ENCODE peak calls at places on chromosomes 5 and 9, in nine cellular contexts. One of them, this sample, is unnamed.

GRCh38 chr5:72369301-72370079 is 49.3 kb downstream of the PTCD2 start:
- DNase-seq in H9: no peak
- DNase-seq in NCI-H460: no peak
- DNase-seq in GM23248: peak
- DNase-seq in NCI-H1092 treated with DMSO at 0.1 percent for 48 hours: no peak
- DNase-seq in hepatocyte: no peak
- DNase-seq in H54: no peak
- DNase-seq in NCI-H1105: no peak
- DNase-seq in SW 1271: no peak
- DNase-seq in this sample: no peak

GRCh38 chr9:33159058-33159759 is 7.9 kb downstream of the B4GALT1 start:
- DNase-seq in H9: no peak
- DNase-seq in NCI-H460: no peak
- DNase-seq in GM23248: peak
- DNase-seq in NCI-H1092 treated with DMSO at 0.1 percent for 48 hours: no peak
- DNase-seq in hepatocyte: peak
- DNase-seq in H54: no peak
- DNase-seq in NCI-H1105: no peak
- DNase-seq in SW 1271: peak
- DNase-seq in this sample: no peak

GRCh38 chr9:133701321-133701980 is 36.7 kb downstream of the SARDH start:
- DNase-seq in H9: no peak
- DNase-seq in NCI-H460: no peak
- DNase-seq in GM23248: peak
- DNase-seq in NCI-H1092 treated with DMSO at 0.1 percent for 48 hours: no peak
- DNase-seq in hepatocyte: no peak
- DNase-seq in H54: no peak
- DNase-seq in NCI-H1105: no peak
- DNase-seq in SW 1271: no peak
- DNase-seq in this sample: no peak

GRCh38 chr5:93022770-93023169 is 558.2 kb downstream of the NR2F1-AS1 start:
- DNase-seq in H9: no peak
- DNase-seq in NCI-H460: no peak
- DNase-seq in GM23248: no peak
- DNase-seq in NCI-H1092 treated with DMSO at 0.1 percent for 48 hours: no peak
- DNase-seq in hepatocyte: no peak
- DNase-seq in H54: no peak
- DNase-seq in NCI-H1105: no peak
- DNase-seq in SW 1271: no peak
- DNase-seq in this sample: peak

GRCh38 chr5:3825888-3826465 is 230.3 kb downstream of the IRX1 start:
- DNase-seq in H9: no peak
- DNase-seq in NCI-H460: no peak
- DNase-seq in GM23248: no peak
- DNase-seq in NCI-H1092 treated with DMSO at 0.1 percent for 48 hours: no peak
- DNase-seq in hepatocyte: no peak
- DNase-seq in H54: no peak
- DNase-seq in NCI-H1105: no peak
- DNase-seq in SW 1271: no peak
- DNase-seq in this sample: no peak

GRCh38 chr5:3105581-3105980 is 354.1 kb upstream of the IRX2 start:
- DNase-seq in H9: no peak
- DNase-seq in NCI-H460: no peak
- DNase-seq in GM23248: no peak
- DNase-seq in NCI-H1092 treated with DMSO at 0.1 percent for 48 hours: no peak
- DNase-seq in hepatocyte: no peak
- DNase-seq in H54: no peak
- DNase-seq in NCI-H1105: no peak
- DNase-seq in SW 1271: no peak
- DNase-seq in this sample: no peak

GRCh38 chr5:135606431-135606830 is 27.6 kb upstream of the CXCL14 start:
- DNase-seq in H9: no peak
- DNase-seq in NCI-H460: no peak
- DNase-seq in GM23248: no peak
- DNase-seq in NCI-H1092 treated with DMSO at 0.1 percent for 48 hours: no peak
- DNase-seq in hepatocyte: no peak
- DNase-seq in H54: no peak
- DNase-seq in NCI-H1105: no peak
- DNase-seq in SW 1271: no peak
- DNase-seq in this sample: no peak

GRCh38 chr9:98516205-98516896 is 192.4 kb downstream of the GABBR2 start:
- DNase-seq in H9: no peak
- DNase-seq in NCI-H460: no peak
- DNase-seq in GM23248: no peak
- DNase-seq in NCI-H1092 treated with DMSO at 0.1 percent for 48 hours: no peak
- DNase-seq in hepatocyte: no peak
- DNase-seq in H54: no peak
- DNase-seq in NCI-H1105: no peak
- DNase-seq in SW 1271: no peak
- DNase-seq in this sample: no peak

GRCh38 chr9:126763130-126763764 is 41.6 kb upstream of the ZBTB43 start:
- DNase-seq in H9: peak
- DNase-seq in NCI-H460: no peak
- DNase-seq in GM23248: no peak
- DNase-seq in NCI-H1092 treated with DMSO at 0.1 percent for 48 hours: no peak
- DNase-seq in hepatocyte: no peak
- DNase-seq in H54: peak
- DNase-seq in NCI-H1105: no peak
- DNase-seq in SW 1271: no peak
- DNase-seq in this sample: no peak

GRCh38 chr5:172193872-172194271 is at the start of gene EFCAB9:
- DNase-seq in H9: no peak
- DNase-seq in NCI-H460: no peak
- DNase-seq in GM23248: no peak
- DNase-seq in NCI-H1092 treated with DMSO at 0.1 percent for 48 hours: no peak
- DNase-seq in hepatocyte: no peak
- DNase-seq in H54: no peak
- DNase-seq in NCI-H1105: no peak
- DNase-seq in SW 1271: no peak
- DNase-seq in this sample: no peak

GRCh38 chr5:125311743-125312142 is 565.3 kb upstream of the ZNF608 start:
- DNase-seq in H9: no peak
- DNase-seq in NCI-H460: peak
- DNase-seq in GM23248: peak
- DNase-seq in NCI-H1092 treated with DMSO at 0.1 percent for 48 hours: no peak
- DNase-seq in hepatocyte: no peak
- DNase-seq in H54: peak
- DNase-seq in NCI-H1105: no peak
- DNase-seq in SW 1271: peak
- DNase-seq in this sample: no peak

GRCh38 chr9:75499812-75500211 is 390.7 kb upstream of the PCSK5 start:
- DNase-seq in H9: no peak
- DNase-seq in NCI-H460: no peak
- DNase-seq in GM23248: no peak
- DNase-seq in NCI-H1092 treated with DMSO at 0.1 percent for 48 hours: no peak
- DNase-seq in hepatocyte: no peak
- DNase-seq in H54: no peak
- DNase-seq in NCI-H1105: no peak
- DNase-seq in SW 1271: no peak
- DNase-seq in this sample: no peak

GRCh38 chr5:85077581-85077980 is 692.9 kb upstream of the EDIL3 start:
- DNase-seq in H9: no peak
- DNase-seq in NCI-H460: no peak
- DNase-seq in GM23248: no peak
- DNase-seq in NCI-H1092 treated with DMSO at 0.1 percent for 48 hours: no peak
- DNase-seq in hepatocyte: no peak
- DNase-seq in H54: no peak
- DNase-seq in NCI-H1105: no peak
- DNase-seq in SW 1271: peak
- DNase-seq in this sample: no peak

GRCh38 chr9:77981332-77981731 is 50.3 kb downstream of the GNAQ start:
- DNase-seq in H9: no peak
- DNase-seq in NCI-H460: peak
- DNase-seq in GM23248: peak
- DNase-seq in NCI-H1092 treated with DMSO at 0.1 percent for 48 hours: no peak
- DNase-seq in hepatocyte: peak
- DNase-seq in H54: peak
- DNase-seq in NCI-H1105: no peak
- DNase-seq in SW 1271: no peak
- DNase-seq in this sample: no peak

GRCh38 chr5:165928971-165929370 is 2362.5 kb upstream of the WWC1 start:
- DNase-seq in H9: no peak
- DNase-seq in NCI-H460: no peak
- DNase-seq in GM23248: no peak
- DNase-seq in NCI-H1092 treated with DMSO at 0.1 percent for 48 hours: no peak
- DNase-seq in hepatocyte: no peak
- DNase-seq in H54: no peak
- DNase-seq in NCI-H1105: no peak
- DNase-seq in SW 1271: no peak
- DNase-seq in this sample: no peak

GRCh38 chr9:129439242-129439641 is 181.7 kb downstream of the C9orf50 start:
- DNase-seq in H9: no peak
- DNase-seq in NCI-H460: no peak
- DNase-seq in GM23248: no peak
- DNase-seq in NCI-H1092 treated with DMSO at 0.1 percent for 48 hours: no peak
- DNase-seq in hepatocyte: no peak
- DNase-seq in H54: no peak
- DNase-seq in NCI-H1105: no peak
- DNase-seq in SW 1271: no peak
- DNase-seq in this sample: no peak

GRCh38 chr5:17620627-17621026 is 10.4 kb downstream of the TAF11L12 start:
- DNase-seq in H9: peak
- DNase-seq in NCI-H460: no peak
- DNase-seq in GM23248: no peak
- DNase-seq in NCI-H1092 treated with DMSO at 0.1 percent for 48 hours: no peak
- DNase-seq in hepatocyte: no peak
- DNase-seq in H54: no peak
- DNase-seq in NCI-H1105: no peak
- DNase-seq in SW 1271: no peak
- DNase-seq in this sample: no peak

GRCh38 chr9:78592866-78593265 is 295.9 kb downstream of the PSAT1 start:
- DNase-seq in H9: no peak
- DNase-seq in NCI-H460: no peak
- DNase-seq in GM23248: peak
- DNase-seq in NCI-H1092 treated with DMSO at 0.1 percent for 48 hours: no peak
- DNase-seq in hepatocyte: no peak
- DNase-seq in H54: no peak
- DNase-seq in NCI-H1105: no peak
- DNase-seq in SW 1271: no peak
- DNase-seq in this sample: no peak

GRCh38 chr9:104815851-104816565 is 52.1 kb downstream of the NIPSNAP3B start:
- DNase-seq in H9: no peak
- DNase-seq in NCI-H460: no peak
- DNase-seq in GM23248: no peak
- DNase-seq in NCI-H1092 treated with DMSO at 0.1 percent for 48 hours: no peak
- DNase-seq in hepatocyte: no peak
- DNase-seq in H54: no peak
- DNase-seq in NCI-H1105: no peak
- DNase-seq in SW 1271: no peak
- DNase-seq in this sample: no peak

GRCh38 chr5:109865636-109866035 is 175.9 kb downstream of the MAN2A1 start:
- DNase-seq in H9: no peak
- DNase-seq in NCI-H460: no peak
- DNase-seq in GM23248: peak
- DNase-seq in NCI-H1092 treated with DMSO at 0.1 percent for 48 hours: no peak
- DNase-seq in hepatocyte: peak
- DNase-seq in H54: peak
- DNase-seq in NCI-H1105: no peak
- DNase-seq in SW 1271: no peak
- DNase-seq in this sample: no peak

GRCh38 chr5:159764283-159764927 is 151.9 kb upstream of the ADRA1B start:
- DNase-seq in H9: no peak
- DNase-seq in NCI-H460: no peak
- DNase-seq in GM23248: peak
- DNase-seq in NCI-H1092 treated with DMSO at 0.1 percent for 48 hours: no peak
- DNase-seq in hepatocyte: peak
- DNase-seq in H54: peak
- DNase-seq in NCI-H1105: no peak
- DNase-seq in SW 1271: no peak
- DNase-seq in this sample: no peak

GRCh38 chr5:87581661-87582060 is 168.9 kb upstream of the CCNH start:
- DNase-seq in H9: no peak
- DNase-seq in NCI-H460: no peak
- DNase-seq in GM23248: no peak
- DNase-seq in NCI-H1092 treated with DMSO at 0.1 percent for 48 hours: no peak
- DNase-seq in hepatocyte: no peak
- DNase-seq in H54: no peak
- DNase-seq in NCI-H1105: no peak
- DNase-seq in SW 1271: no peak
- DNase-seq in this sample: no peak

GRCh38 chr5:67095346-67095871 is 101.2 kb downstream of the CD180 start:
- DNase-seq in H9: no peak
- DNase-seq in NCI-H460: no peak
- DNase-seq in GM23248: peak
- DNase-seq in NCI-H1092 treated with DMSO at 0.1 percent for 48 hours: no peak
- DNase-seq in hepatocyte: peak
- DNase-seq in H54: no peak
- DNase-seq in NCI-H1105: no peak
- DNase-seq in SW 1271: no peak
- DNase-seq in this sample: no peak

GRCh38 chr5:33641722-33642505 is 201.1 kb downstream of the TARS1 start:
- DNase-seq in H9: no peak
- DNase-seq in NCI-H460: no peak
- DNase-seq in GM23248: peak
- DNase-seq in NCI-H1092 treated with DMSO at 0.1 percent for 48 hours: no peak
- DNase-seq in hepatocyte: peak
- DNase-seq in H54: no peak
- DNase-seq in NCI-H1105: no peak
- DNase-seq in SW 1271: no peak
- DNase-seq in this sample: no peak

GRCh38 chr5:137220523-137220927 is 278.6 kb downstream of the SPOCK1 start:
- DNase-seq in H9: peak
- DNase-seq in NCI-H460: peak
- DNase-seq in GM23248: peak
- DNase-seq in NCI-H1092 treated with DMSO at 0.1 percent for 48 hours: peak
- DNase-seq in hepatocyte: peak
- DNase-seq in H54: peak
- DNase-seq in NCI-H1105: no peak
- DNase-seq in SW 1271: peak
- DNase-seq in this sample: no peak

GRCh38 chr9:88672874-88673695 is 138.1 kb downstream of the NXNL2 start:
- DNase-seq in H9: no peak
- DNase-seq in NCI-H460: no peak
- DNase-seq in GM23248: no peak
- DNase-seq in NCI-H1092 treated with DMSO at 0.1 percent for 48 hours: no peak
- DNase-seq in hepatocyte: peak
- DNase-seq in H54: no peak
- DNase-seq in NCI-H1105: no peak
- DNase-seq in SW 1271: no peak
- DNase-seq in this sample: no peak

GRCh38 chr5:53035868-53036381 is 46.8 kb downstream of the ITGA2 start:
- DNase-seq in H9: no peak
- DNase-seq in NCI-H460: no peak
- DNase-seq in GM23248: peak
- DNase-seq in NCI-H1092 treated with DMSO at 0.1 percent for 48 hours: no peak
- DNase-seq in hepatocyte: no peak
- DNase-seq in H54: no peak
- DNase-seq in NCI-H1105: no peak
- DNase-seq in SW 1271: peak
- DNase-seq in this sample: no peak

GRCh38 chr5:157912621-157913325 is 53.8 kb upstream of the CLINT1 start:
- DNase-seq in H9: no peak
- DNase-seq in NCI-H460: no peak
- DNase-seq in GM23248: no peak
- DNase-seq in NCI-H1092 treated with DMSO at 0.1 percent for 48 hours: peak
- DNase-seq in hepatocyte: peak
- DNase-seq in H54: no peak
- DNase-seq in NCI-H1105: no peak
- DNase-seq in SW 1271: no peak
- DNase-seq in this sample: peak

GRCh38 chr5:173823721-173824567 is 64.2 kb upstream of the CPEB4 start:
- DNase-seq in H9: no peak
- DNase-seq in NCI-H460: no peak
- DNase-seq in GM23248: peak
- DNase-seq in NCI-H1092 treated with DMSO at 0.1 percent for 48 hours: no peak
- DNase-seq in hepatocyte: peak
- DNase-seq in H54: peak
- DNase-seq in NCI-H1105: no peak
- DNase-seq in SW 1271: peak
- DNase-seq in this sample: no peak

GRCh38 chr9:130852801-130853200 is 17.7 kb downstream of the ABL1 start:
- DNase-seq in H9: no peak
- DNase-seq in NCI-H460: no peak
- DNase-seq in GM23248: no peak
- DNase-seq in NCI-H1092 treated with DMSO at 0.1 percent for 48 hours: no peak
- DNase-seq in hepatocyte: no peak
- DNase-seq in H54: no peak
- DNase-seq in NCI-H1105: no peak
- DNase-seq in SW 1271: no peak
- DNase-seq in this sample: no peak

GRCh38 chr9:135219676-135220600 is 132.5 kb downstream of the OLFM1 start:
- DNase-seq in H9: peak
- DNase-seq in NCI-H460: no peak
- DNase-seq in GM23248: no peak
- DNase-seq in NCI-H1092 treated with DMSO at 0.1 percent for 48 hours: no peak
- DNase-seq in hepatocyte: no peak
- DNase-seq in H54: no peak
- DNase-seq in NCI-H1105: no peak
- DNase-seq in SW 1271: no peak
- DNase-seq in this sample: no peak

This sample was measured in DMS79 treated with DMSO at 0.1 percent for 48 hours.